ENCODE peak calls at places on chromosomes 6 and 20, in six cellular contexts. One of them, this sample, is unnamed.

GRCh38 chr6:43709654-43710303 is 22.2 kb upstream of the MRPS18A start:
- DNase-seq in lung microvascular endothelial cell: no peak
- DNase-seq in C1 segment of cervical spinal cord: no peak
- DNase-seq in BJ: no peak
- DNase-seq in activated naive CD4-positive, alpha-beta T cell treated with anti-CD3 and anti-CD28 coated beads, Interleukin-2, amount 50 U/mL, for 16 hours: no peak
- DNase-seq in SK-N-SH: no peak
- DNase-seq in this sample: no peak

GRCh38 chr20:11755071-11755881 is 162.4 kb upstream of the BTBD3 start:
- DNase-seq in lung microvascular endothelial cell: peak
- DNase-seq in C1 segment of cervical spinal cord: no peak
- DNase-seq in BJ: peak
- DNase-seq in activated naive CD4-positive, alpha-beta T cell treated with anti-CD3 and anti-CD28 coated beads, Interleukin-2, amount 50 U/mL, for 16 hours: no peak
- DNase-seq in SK-N-SH: no peak
- DNase-seq in this sample: peak

GRCh38 chr6:26122402-26122792 is 35.2 kb downstream of the HFE start:
- DNase-seq in lung microvascular endothelial cell: no peak
- DNase-seq in C1 segment of cervical spinal cord: no peak
- DNase-seq in BJ: no peak
- DNase-seq in activated naive CD4-positive, alpha-beta T cell treated with anti-CD3 and anti-CD28 coated beads, Interleukin-2, amount 50 U/mL, for 16 hours: no peak
- DNase-seq in SK-N-SH: no peak
- DNase-seq in this sample: no peak

GRCh38 chr20:40797425-40797824 is 108.4 kb upstream of the MAFB start:
- DNase-seq in lung microvascular endothelial cell: no peak
- DNase-seq in C1 segment of cervical spinal cord: no peak
- DNase-seq in BJ: no peak
- DNase-seq in activated naive CD4-positive, alpha-beta T cell treated with anti-CD3 and anti-CD28 coated beads, Interleukin-2, amount 50 U/mL, for 16 hours: no peak
- DNase-seq in SK-N-SH: no peak
- DNase-seq in this sample: no peak

GRCh38 chr6:56475736-56476457 is 166.8 kb downstream of the DST start:
- DNase-seq in lung microvascular endothelial cell: peak
- DNase-seq in C1 segment of cervical spinal cord: no peak
- DNase-seq in BJ: no peak
- DNase-seq in activated naive CD4-positive, alpha-beta T cell treated with anti-CD3 and anti-CD28 coated beads, Interleukin-2, amount 50 U/mL, for 16 hours: no peak
- DNase-seq in SK-N-SH: peak
- DNase-seq in this sample: no peak

GRCh38 chr6:35071347-35071994 is 69.7 kb downstream of the TCP11 start:
- DNase-seq in lung microvascular endothelial cell: no peak
- DNase-seq in C1 segment of cervical spinal cord: no peak
- DNase-seq in BJ: no peak
- DNase-seq in activated naive CD4-positive, alpha-beta T cell treated with anti-CD3 and anti-CD28 coated beads, Interleukin-2, amount 50 U/mL, for 16 hours: no peak
- DNase-seq in SK-N-SH: no peak
- DNase-seq in this sample: no peak

GRCh38 chr6:24428615-24429014 is 25.9 kb downstream of the MRS2 start:
- DNase-seq in lung microvascular endothelial cell: no peak
- DNase-seq in C1 segment of cervical spinal cord: no peak
- DNase-seq in BJ: no peak
- DNase-seq in activated naive CD4-positive, alpha-beta T cell treated with anti-CD3 and anti-CD28 coated beads, Interleukin-2, amount 50 U/mL, for 16 hours: no peak
- DNase-seq in SK-N-SH: no peak
- DNase-seq in this sample: no peak

GRCh38 chr6:69581576-69581975 is 215.2 kb downstream of the LMBRD1 start:
- DNase-seq in lung microvascular endothelial cell: no peak
- DNase-seq in C1 segment of cervical spinal cord: no peak
- DNase-seq in BJ: no peak
- DNase-seq in activated naive CD4-positive, alpha-beta T cell treated with anti-CD3 and anti-CD28 coated beads, Interleukin-2, amount 50 U/mL, for 16 hours: no peak
- DNase-seq in SK-N-SH: no peak
- DNase-seq in this sample: no peak

GRCh38 chr6:13795041-13795748 is 19.2 kb downstream of the MCUR1 start:
- DNase-seq in lung microvascular endothelial cell: peak
- DNase-seq in C1 segment of cervical spinal cord: peak
- DNase-seq in BJ: peak
- DNase-seq in activated naive CD4-positive, alpha-beta T cell treated with anti-CD3 and anti-CD28 coated beads, Interleukin-2, amount 50 U/mL, for 16 hours: peak
- DNase-seq in SK-N-SH: peak
- DNase-seq in this sample: peak

GRCh38 chr20:9794831-9795230 is 44.0 kb downstream of the PAK5 start:
- DNase-seq in lung microvascular endothelial cell: no peak
- DNase-seq in C1 segment of cervical spinal cord: no peak
- DNase-seq in BJ: no peak
- DNase-seq in activated naive CD4-positive, alpha-beta T cell treated with anti-CD3 and anti-CD28 coated beads, Interleukin-2, amount 50 U/mL, for 16 hours: no peak
- DNase-seq in SK-N-SH: no peak
- DNase-seq in this sample: no peak

GRCh38 chr6:112881027-112881426 is 533.9 kb downstream of the RFPL4B start:
- DNase-seq in lung microvascular endothelial cell: no peak
- DNase-seq in C1 segment of cervical spinal cord: no peak
- DNase-seq in BJ: no peak
- DNase-seq in activated naive CD4-positive, alpha-beta T cell treated with anti-CD3 and anti-CD28 coated beads, Interleukin-2, amount 50 U/mL, for 16 hours: no peak
- DNase-seq in SK-N-SH: no peak
- DNase-seq in this sample: no peak

GRCh38 chr6:87180105-87180504 is 24.7 kb downstream of the ZNF292 start:
- DNase-seq in lung microvascular endothelial cell: no peak
- DNase-seq in C1 segment of cervical spinal cord: no peak
- DNase-seq in BJ: no peak
- DNase-seq in activated naive CD4-positive, alpha-beta T cell treated with anti-CD3 and anti-CD28 coated beads, Interleukin-2, amount 50 U/mL, for 16 hours: no peak
- DNase-seq in SK-N-SH: no peak
- DNase-seq in this sample: no peak

GRCh38 chr6:138722425-138723371 is 50.9 kb upstream of the CCDC28A start:
- DNase-seq in lung microvascular endothelial cell: peak
- DNase-seq in C1 segment of cervical spinal cord: peak
- DNase-seq in BJ: peak
- DNase-seq in activated naive CD4-positive, alpha-beta T cell treated with anti-CD3 and anti-CD28 coated beads, Interleukin-2, amount 50 U/mL, for 16 hours: no peak
- DNase-seq in SK-N-SH: no peak
- DNase-seq in this sample: no peak

GRCh38 chr6:89430563-89430962 is 2.4 kb upstream of the ANKRD6 start:
- DNase-seq in lung microvascular endothelial cell: no peak
- DNase-seq in C1 segment of cervical spinal cord: no peak
- DNase-seq in BJ: no peak
- DNase-seq in activated naive CD4-positive, alpha-beta T cell treated with anti-CD3 and anti-CD28 coated beads, Interleukin-2, amount 50 U/mL, for 16 hours: no peak
- DNase-seq in SK-N-SH: no peak
- DNase-seq in this sample: no peak

GRCh38 chr6:144953552-144954240 is 668.6 kb downstream of the UTRN start:
- DNase-seq in lung microvascular endothelial cell: no peak
- DNase-seq in C1 segment of cervical spinal cord: no peak
- DNase-seq in BJ: no peak
- DNase-seq in activated naive CD4-positive, alpha-beta T cell treated with anti-CD3 and anti-CD28 coated beads, Interleukin-2, amount 50 U/mL, for 16 hours: no peak
- DNase-seq in SK-N-SH: no peak
- DNase-seq in this sample: no peak

GRCh38 chr20:889110-889509 is 27.0 kb downstream of the ANGPT4 start:
- DNase-seq in lung microvascular endothelial cell: no peak
- DNase-seq in C1 segment of cervical spinal cord: no peak
- DNase-seq in BJ: no peak
- DNase-seq in activated naive CD4-positive, alpha-beta T cell treated with anti-CD3 and anti-CD28 coated beads, Interleukin-2, amount 50 U/mL, for 16 hours: no peak
- DNase-seq in SK-N-SH: no peak
- DNase-seq in this sample: no peak

GRCh38 chr20:50219520-50220086 is 29.0 kb downstream of the CEBPB start:
- DNase-seq in lung microvascular endothelial cell: no peak
- DNase-seq in C1 segment of cervical spinal cord: no peak
- DNase-seq in BJ: no peak
- DNase-seq in activated naive CD4-positive, alpha-beta T cell treated with anti-CD3 and anti-CD28 coated beads, Interleukin-2, amount 50 U/mL, for 16 hours: no peak
- DNase-seq in SK-N-SH: no peak
- DNase-seq in this sample: no peak

GRCh38 chr6:85594197-85594930 is 706 bp upstream of the SNX14 start:
- DNase-seq in lung microvascular endothelial cell: no peak
- DNase-seq in C1 segment of cervical spinal cord: no peak
- DNase-seq in BJ: no peak
- DNase-seq in activated naive CD4-positive, alpha-beta T cell treated with anti-CD3 and anti-CD28 coated beads, Interleukin-2, amount 50 U/mL, for 16 hours: peak
- DNase-seq in SK-N-SH: no peak
- DNase-seq in this sample: no peak

GRCh38 chr6:108100003-108100402 is 25.5 kb upstream of the OSTM1 start:
- DNase-seq in lung microvascular endothelial cell: no peak
- DNase-seq in C1 segment of cervical spinal cord: no peak
- DNase-seq in BJ: no peak
- DNase-seq in activated naive CD4-positive, alpha-beta T cell treated with anti-CD3 and anti-CD28 coated beads, Interleukin-2, amount 50 U/mL, for 16 hours: no peak
- DNase-seq in SK-N-SH: no peak
- DNase-seq in this sample: no peak

GRCh38 chr6:126890055-126890454 is 228.4 kb upstream of the RSPO3 start:
- DNase-seq in lung microvascular endothelial cell: peak
- DNase-seq in C1 segment of cervical spinal cord: no peak
- DNase-seq in BJ: no peak
- DNase-seq in activated naive CD4-positive, alpha-beta T cell treated with anti-CD3 and anti-CD28 coated beads, Interleukin-2, amount 50 U/mL, for 16 hours: no peak
- DNase-seq in SK-N-SH: peak
- DNase-seq in this sample: no peak

GRCh38 chr6:100088009-100088408 is 94.0 kb upstream of the MCHR2 start:
- DNase-seq in lung microvascular endothelial cell: no peak
- DNase-seq in C1 segment of cervical spinal cord: no peak
- DNase-seq in BJ: peak
- DNase-seq in activated naive CD4-positive, alpha-beta T cell treated with anti-CD3 and anti-CD28 coated beads, Interleukin-2, amount 50 U/mL, for 16 hours: no peak
- DNase-seq in SK-N-SH: no peak
- DNase-seq in this sample: no peak

GRCh38 chr6:37473364-37474095 is 26.2 kb downstream of the CCDC167 start:
- DNase-seq in lung microvascular endothelial cell: no peak
- DNase-seq in C1 segment of cervical spinal cord: peak
- DNase-seq in BJ: no peak
- DNase-seq in activated naive CD4-positive, alpha-beta T cell treated with anti-CD3 and anti-CD28 coated beads, Interleukin-2, amount 50 U/mL, for 16 hours: no peak
- DNase-seq in SK-N-SH: peak
- DNase-seq in this sample: no peak